ENCODE peak calls at places on chromosomes 5 and 9, in eight cellular contexts. J is GM23248; K is psoas muscle; W is left ventricle myocardium inferior; O is heart right ventricle; T is trophoblast cell; E is CD4-positive, CD25-positive, alpha-beta regulatory T cell; L is lung. F is an unnamed sample.
A peak's percentile ranks its signal among the peaks of the same experiment; 100 is the strongest.

GRCh38 chr9:97759611-97760288 is 62.6 kb upstream of the XPA start:
- DNase-seq in K (no peak), E (no peak), O (no peak), L (no peak), T (no peak), J (peak; percentile 47), W (no peak), F (no peak)

GRCh38 chr5:120568716-120569115 is 104.6 kb downstream of the PRR16 start:
- DNase-seq in O (no peak), L (no peak), E (no peak), J (peak; percentile 64), K (no peak), W (no peak), T (no peak), F (no peak)

GRCh38 chr5:145324101-145324500 is 511.0 kb downstream of the PRELID2 start:
- DNase-seq in E (no peak), J (no peak), O (no peak), K (no peak), L (no peak), W (no peak), T (peak; percentile 33), F (no peak)

GRCh38 chr9:118276784-118277183 is 572.6 kb downstream of the TLR4 start:
- DNase-seq in J (no peak), O (no peak), L (no peak), K (no peak), W (no peak), T (no peak), E (no peak), F (no peak)

GRCh38 chr5:179795049-179795862 is 1.5 kb downstream of the LTC4S start:
- DNase-seq in K (no peak), T (peak; percentile 42), J (peak; percentile 18), O (no peak), E (no peak), L (peak; percentile 61), W (no peak), F (peak; percentile 91)

GRCh38 chr5:142025637-142026036 is 12.8 kb upstream of the GNPDA1 start:
- DNase-seq in T (no peak), O (no peak), L (no peak), E (no peak), K (no peak), W (no peak), J (no peak), F (no peak)

GRCh38 chr9:25600501-25600900 is 77.7 kb downstream of the TUSC1 start:
- DNase-seq in K (no peak), O (no peak), L (no peak), T (peak; percentile 93), E (no peak), J (no peak), W (no peak), F (no peak)

GRCh38 chr5:132363431-132364112 is 5.9 kb upstream of the SLC22A5 start:
- DNase-seq in O (no peak), J (peak; percentile 98), K (no peak), E (no peak), T (peak; percentile 37), W (no peak), L (no peak), F (no peak)

GRCh38 chr5:87850843-87851242 is 417.8 kb downstream of the TMEM161B start:
- DNase-seq in E (no peak), W (no peak), O (no peak), T (no peak), J (no peak), K (no peak), L (no peak), F (no peak)

GRCh38 chr5:25489834-25490538 is 845.2 kb upstream of the CDH10 start:
- DNase-seq in L (no peak), J (peak; percentile 10), W (no peak), E (no peak), T (peak; percentile 85), O (no peak), K (no peak), F (no peak)

GRCh38 chr5:121968910-121969607 is 7.3 kb downstream of the SRFBP1 start:
- DNase-seq in K (no peak), T (peak; percentile 34), E (no peak), J (peak; percentile 97), L (no peak), W (no peak), O (no peak), F (no peak)

GRCh38 chr9:72203205-72203803 is 54.1 kb downstream of the GDA start:
- DNase-seq in K (no peak), E (no peak), J (peak; percentile 56), L (no peak), W (no peak), O (no peak), T (peak; percentile 57), F (peak; percentile 63)

GRCh38 chr5:72543365-72543764 is 36.2 kb upstream of the ZNF366 start:
- DNase-seq in K (no peak), T (no peak), W (no peak), L (no peak), E (no peak), J (peak; percentile 63), O (no peak), F (no peak)

GRCh38 chr9:15403155-15403554 is 19.5 kb upstream of the SNAPC3 start:
- DNase-seq in O (no peak), T (peak; percentile 27), W (no peak), L (no peak), E (no peak), J (peak; percentile 8), K (no peak), F (peak; percentile 85)

GRCh38 chr5:36414869-36415282 is 113.2 kb upstream of the RANBP3L start:
- DNase-seq in E (no peak), T (peak; percentile 78), K (no peak), W (no peak), O (no peak), L (no peak), J (peak; percentile 82), F (no peak)

GRCh38 chr9:111873901-111874300 is 22.7 kb upstream of the UGCG start:
- DNase-seq in O (no peak), J (peak; percentile 37), T (peak; percentile 43), E (no peak), K (no peak), W (no peak), L (no peak), F (no peak)

GRCh38 chr9:37730256-37730655 is 23.3 kb upstream of the TRMT10B start:
- DNase-seq in O (no peak), W (no peak), J (peak; percentile 40), E (no peak), K (no peak), T (no peak), L (no peak), F (no peak)

GRCh38 chr9:37730840-37731239 is 22.8 kb upstream of the TRMT10B start:
- DNase-seq in W (no peak), T (no peak), L (no peak), E (no peak), J (no peak), O (no peak), K (no peak), F (peak; percentile 44)

GRCh38 chr9:37732086-37732744 is 21.4 kb upstream of the TRMT10B start:
- DNase-seq in E (no peak), L (no peak), O (no peak), T (no peak), J (no peak), W (no peak), K (no peak), F (no peak)

GRCh38 chr9:37729499-37729898 is 24.1 kb upstream of the TRMT10B start:
- DNase-seq in J (no peak), L (no peak), K (no peak), W (no peak), O (no peak), E (no peak), T (no peak), F (no peak)

GRCh38 chr9:37727002-37727401 is 26.6 kb upstream of the TRMT10B start:
- DNase-seq in L (peak; percentile 54), O (no peak), T (no peak), E (no peak), K (no peak), J (no peak), W (no peak), F (no peak)
- H3K36me3 ChIP-seq in L (no peaks in the 10 kb centered on the region), O (no peaks in the 10 kb centered on the region), T (no peaks in the 10 kb centered on the region), E (no peaks in the 10 kb centered on the region), K (peaks cover 28% of the 10 kb centered on the region), J (no peaks in the 10 kb centered on the region), W (no peaks in the 10 kb centered on the region), F (no peaks in the 10 kb centered on the region)

DNA sequence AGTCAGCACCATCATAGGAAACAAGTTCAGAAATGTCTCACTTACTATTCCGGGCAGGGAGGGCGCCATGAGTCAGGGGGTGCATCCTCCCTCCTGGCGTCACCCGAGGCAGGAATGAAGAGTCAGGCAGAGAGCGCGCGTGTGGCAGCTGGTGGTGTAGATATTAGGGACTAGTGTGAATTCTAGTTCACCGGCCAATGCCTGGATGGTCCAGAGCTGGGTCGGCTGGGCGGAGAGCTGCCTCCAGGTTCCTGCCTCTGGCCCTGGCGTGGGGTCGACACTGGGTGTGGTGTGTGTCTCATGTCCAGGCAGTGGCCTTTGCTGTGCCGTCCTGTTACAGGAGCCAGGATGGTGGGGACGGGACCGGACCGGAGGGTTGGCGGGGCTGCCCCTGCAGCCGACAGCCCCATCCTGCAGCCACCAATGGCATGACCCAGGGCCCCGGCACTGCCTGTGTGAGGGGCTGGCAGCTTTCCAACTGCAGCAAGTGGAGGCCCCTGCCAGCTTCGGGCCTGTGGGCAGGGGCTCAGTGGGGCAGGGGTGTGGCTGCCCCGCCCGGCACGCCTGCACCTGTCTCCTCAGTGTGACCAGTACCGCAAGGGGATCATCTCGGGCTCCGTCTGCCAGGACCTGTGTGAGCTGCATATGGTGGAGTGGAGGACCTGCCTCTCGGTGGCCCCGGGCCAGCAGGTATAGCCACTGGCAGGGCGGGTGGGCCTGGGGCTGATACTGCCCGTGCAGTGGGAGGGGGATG is 9.1 kb downstream of the DIPK1B start:
- DNase-seq in E (no peak), W (no peak), O (no peak), T (no peak), K (peak; percentile 55), J (peak; percentile 95), L (no peak), F (peak; percentile 79)
- H3K36me3 ChIP-seq in E (peaks cover 38% of the 10 kb centered on the region), W (peaks cover 50% of the 10 kb centered on the region), O (peaks cover 52% of the 10 kb centered on the region), T (peaks cover 58% of the 10 kb centered on the region), K (peaks cover 56% of the 10 kb centered on the region), J (peaks cover 15% of the 10 kb centered on the region), L (peaks cover 5% of the 10 kb centered on the region), F (peaks cover 20% of the 10 kb centered on the region)

DNA sequence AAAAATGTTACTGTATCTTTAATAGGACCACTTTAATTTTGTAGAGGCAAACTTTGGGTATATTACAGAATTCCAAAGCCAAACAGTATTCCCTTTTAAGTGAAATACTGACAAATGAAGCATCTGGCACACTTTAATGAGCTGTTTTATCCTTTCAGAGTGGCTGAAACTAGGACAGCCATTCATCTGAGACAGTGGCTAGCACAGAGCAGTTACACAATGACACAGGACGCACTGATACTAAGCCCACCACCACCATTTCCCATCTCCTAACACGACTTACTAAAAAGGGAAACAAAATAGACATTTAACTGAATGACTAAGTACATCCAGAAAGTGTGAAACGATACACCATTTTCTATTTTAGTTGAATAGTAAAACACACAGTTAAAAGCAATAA is 120.4 kb upstream of the RETREG1 start:
- DNase-seq in J (no peak), L (no peak), O (no peak), E (no peak), T (no peak), K (no peak), W (no peak), F (no peak)
- H3K36me3 ChIP-seq in J (peaks cover 6% of the 10 kb centered on the region), L (no peaks in the 10 kb centered on the region), O (no peaks in the 10 kb centered on the region), E (no peaks in the 10 kb centered on the region), T (peaks cover 7% of the 10 kb centered on the region), K (no peaks in the 10 kb centered on the region), W (no peaks in the 10 kb centered on the region), F (peaks cover 1% of the 10 kb centered on the region)

DNA sequence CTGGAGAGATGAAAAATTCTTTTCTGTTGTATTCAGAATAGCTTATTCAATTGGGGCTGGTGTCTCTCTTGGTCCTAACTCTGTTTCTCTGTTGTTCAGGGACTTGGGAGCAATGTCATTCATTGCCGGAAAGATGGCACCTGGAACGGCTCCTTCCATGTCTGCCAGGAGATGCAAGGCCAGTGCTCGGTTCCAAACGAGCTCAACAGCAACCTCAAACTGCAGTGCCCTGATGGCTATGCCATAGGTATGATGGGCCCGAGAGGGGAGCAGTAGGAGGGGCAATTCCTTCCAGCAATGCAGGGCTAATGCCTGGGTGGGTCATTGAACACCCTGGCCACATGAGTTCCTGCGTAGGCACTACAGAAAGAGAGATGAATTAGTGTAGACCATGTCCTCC is 208.9 kb downstream of the PAPPA start:
- DNase-seq in O (no peak), E (no peak), W (no peak), T (no peak), K (no peak), L (no peak), J (no peak), F (no peak)
- H3K36me3 ChIP-seq in O (no peaks in the 10 kb centered on the region), E (no peaks in the 10 kb centered on the region), W (no peaks in the 10 kb centered on the region), T (peaks cover 17% of the 10 kb centered on the region), K (no peaks in the 10 kb centered on the region), L (no peaks in the 10 kb centered on the region), J (peaks cover 34% of the 10 kb centered on the region), F (no peaks in the 10 kb centered on the region)